ENCODE peak calls at places on chromosomes 3 and 15, in five cellular contexts. L is CD4-positive, alpha-beta memory T cell; R is CD8-positive, alpha-beta memory T cell; S is BJ; O is keratinocyte. V is an unnamed sample.

GRCh38 chr15:48596415-48596814 is 49.1 kb downstream of the FBN1 start:
- DNase-seq in L (no peak), R (no peak), S (no peak), O (no peak), V (no peak)

GRCh38 chr3:112464264-112464663 is 35.0 kb downstream of the BTLA start:
- DNase-seq in L (no peak), R (no peak), S (no peak), O (no peak), V (no peak)

GRCh38 chr15:99509686-99510461 is 55.9 kb upstream of the MEF2A start:
- DNase-seq in L (no peak), R (no peak), S (no peak), O (no peak), V (no peak)

GRCh38 chr3:17974206-17974841 is 231.9 kb upstream of the TBC1D5 start:
- DNase-seq in L (no peak), R (no peak), S (no peak), O (no peak), V (no peak)

GRCh38 chr15:82810863-82811421 is 1.5 kb downstream of the WHAMM start:
- DNase-seq in L (peak), R (peak), S (no peak), O (no peak), V (peak)

GRCh38 chr15:74614744-74615312 is 808 bp upstream of the CLK3 start:
- DNase-seq in L (peak), R (peak), S (no peak), O (no peak), V (peak)

GRCh38 chr3:115660646-115661442 is 37.5 kb downstream of the GAP43 start:
- DNase-seq in L (no peak), R (no peak), S (no peak), O (no peak), V (no peak)

GRCh38 chr3:54427951-54428871 is 305.9 kb downstream of the CACNA2D3 start:
- DNase-seq in L (no peak), R (no peak), S (peak), O (peak), V (peak)

GRCh38 chr15:77091072-77091471 is 20.2 kb upstream of the TSPAN3 start:
- DNase-seq in L (no peak), R (no peak), S (no peak), O (no peak), V (peak)

DNA sequence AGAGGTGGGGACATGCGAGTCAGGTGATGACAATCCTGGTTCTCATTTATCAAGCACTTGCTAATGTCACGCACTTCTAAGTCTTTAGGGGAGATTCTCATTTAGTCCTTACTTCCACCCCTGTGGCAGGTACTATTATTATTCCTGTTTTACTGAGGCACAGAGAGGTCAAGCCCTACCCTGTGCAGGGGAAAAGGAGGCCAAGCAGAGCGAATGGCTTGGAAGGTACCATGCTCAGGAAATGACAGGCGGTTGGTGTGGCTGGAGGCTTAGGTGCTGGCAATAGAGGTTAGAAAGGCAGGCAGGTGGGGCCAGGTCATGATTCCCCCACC is 268.9 kb downstream of the UACA start:
- DNase-seq in L (no peak), R (no peak), S (no peak), O (no peak), V (no peak)
- H3K4me3 ChIP-seq in L (no peak), R (no peak), S (no peak), O (no peak), V (no peak)

DNA sequence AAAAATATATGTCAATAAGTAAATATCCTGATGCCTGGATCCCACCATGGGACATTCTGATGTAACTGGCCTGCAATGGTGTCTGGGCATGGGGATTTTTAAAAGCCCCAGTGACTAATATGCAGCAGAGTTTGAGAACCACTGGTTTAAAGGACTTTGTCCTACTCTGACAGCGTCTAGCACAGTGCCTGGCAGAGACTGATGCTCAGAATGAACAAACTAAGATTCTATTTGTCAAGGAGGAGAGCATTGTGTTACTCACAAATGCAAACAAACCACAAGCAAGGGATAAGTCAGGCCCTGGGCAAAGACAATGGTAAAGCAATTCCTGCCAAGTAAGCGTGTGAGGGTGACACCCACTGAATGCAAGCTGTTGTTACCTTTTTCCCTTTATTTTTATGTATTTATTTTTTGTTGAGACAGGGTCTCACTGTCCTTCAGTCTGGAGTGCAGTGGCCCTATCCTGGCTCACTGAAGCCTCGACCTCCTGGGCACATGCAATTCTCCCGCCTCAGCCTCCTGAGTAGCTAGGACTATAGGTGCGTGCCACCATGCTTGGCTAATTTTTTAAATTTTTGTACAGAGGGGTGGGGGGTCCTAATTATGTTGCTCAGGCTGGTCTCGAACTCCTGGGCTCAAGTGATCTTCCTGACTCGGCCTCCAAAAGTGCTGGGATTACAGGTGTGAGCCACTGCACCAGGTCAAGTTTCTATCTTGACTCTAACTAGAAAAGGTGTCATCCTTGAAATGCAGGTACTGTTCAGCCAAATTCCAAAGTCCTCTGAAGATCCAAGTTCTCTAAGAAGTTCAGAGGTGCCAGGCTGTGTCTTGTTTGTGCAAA is 909 bp upstream of the GPD1L start:
- DNase-seq in L (no peak), R (no peak), S (no peak), O (no peak), V (no peak)
- H3K4me3 ChIP-seq in L (peak), R (peak), S (no peak), O (no peak), V (peak)

GRCh38 chr3:69893274-69893673 is 106.3 kb upstream of the SAMMSON start:
- DNase-seq in L (no peak), R (no peak), S (no peak), O (no peak), V (no peak)
- H3K4me3 ChIP-seq in L (no peak), R (no peak), S (no peak), O (no peak), V (no peak)

GRCh38 chr15:85503151-85503797 is 122.9 kb downstream of the AKAP13 start:
- DNase-seq in L (no peak), R (no peak), S (no peak), O (no peak), V (no peak)
- H3K4me3 ChIP-seq in L (no peak), R (no peak), S (no peak), O (no peak), V (no peak)

GRCh38 chr3:142963266-142964149 is at the start of gene PAQR9:
- DNase-seq in L (no peak), R (no peak), S (no peak), O (no peak), V (peak)
- H3K4me3 ChIP-seq in L (peak), R (no peak), S (peak), O (peak), V (peak)

V was measured in SJCRH30.